ENCODE peak calls at places on chromosomes 11 and 22, in four cellular contexts. One of them, this sample, is unnamed.

GRCh38 chr22:31604137-31604705 is 57.8 kb downstream of the PISD start:
- DNase-seq in neuronal stem cell: no peak
- DNase-seq in H9: no peak
- DNase-seq in trophoblast cell: no peak
- DNase-seq in this sample: no peak

GRCh38 chr11:77191429-77191822 is 63.4 kb downstream of the MYO7A start:
- DNase-seq in neuronal stem cell: no peak
- DNase-seq in H9: no peak
- DNase-seq in trophoblast cell: no peak
- DNase-seq in this sample: peak; percentile 2

GRCh38 chr22:20267441-20268288 is 453 bp downstream of the RTN4R start:
- DNase-seq in trophoblast cell: peak; percentile 7
- DNase-seq in neuronal stem cell: no peak
- DNase-seq in H9: no peak
- DNase-seq in this sample: no peak

GRCh38 chr11:18704698-18705097 is 6.1 kb downstream of the TMEM86A start:
- DNase-seq in trophoblast cell: no peak
- DNase-seq in H9: no peak
- DNase-seq in neuronal stem cell: no peak
- DNase-seq in this sample: no peak

GRCh38 chr11:47143322-47143721 is 33.4 kb downstream of the ARFGAP2 start:
- DNase-seq in H9: no peak
- DNase-seq in trophoblast cell: peak; percentile 78
- DNase-seq in neuronal stem cell: no peak
- DNase-seq in this sample: peak; percentile 97

GRCh38 chr11:578276-579035 is 2.2 kb downstream of the PHRF1 start:
- DNase-seq in neuronal stem cell: no peak
- DNase-seq in H9: no peak
- DNase-seq in trophoblast cell: no peak
- DNase-seq in this sample: no peak

GRCh38 chr22:45834241-45834640 is 142.7 kb downstream of the WNT7B start:
- DNase-seq in neuronal stem cell: no peak
- DNase-seq in H9: no peak
- DNase-seq in trophoblast cell: no peak
- DNase-seq in this sample: no peak

GRCh38 chr11:23205156-23205871 is 345.0 kb upstream of the CCDC179 start:
- DNase-seq in H9: no peak
- DNase-seq in trophoblast cell: no peak
- DNase-seq in neuronal stem cell: no peak
- DNase-seq in this sample: peak; percentile 50

GRCh38 chr11:94658386-94658785 is 91.2 kb downstream of the PIWIL4 start:
- DNase-seq in H9: no peak
- DNase-seq in neuronal stem cell: no peak
- DNase-seq in trophoblast cell: no peak
- DNase-seq in this sample: no peak

GRCh38 chr11:111775024-111775710 is 9.0 kb upstream of the PPP2R1B start:
- DNase-seq in trophoblast cell: no peak
- DNase-seq in H9: no peak
- DNase-seq in neuronal stem cell: no peak
- DNase-seq in this sample: peak; percentile 50

GRCh38 chr11:47189100-47189834 is 3.0 kb upstream of the PACSIN3 start:
- DNase-seq in H9: no peak
- DNase-seq in neuronal stem cell: no peak
- DNase-seq in trophoblast cell: peak; percentile 84
- DNase-seq in this sample: peak; percentile 86

GRCh38 chr11:8698379-8698851 is 15.8 kb downstream of the RPL27A start:
- DNase-seq in neuronal stem cell: no peak
- DNase-seq in H9: no peak
- DNase-seq in trophoblast cell: no peak
- DNase-seq in this sample: no peak

GRCh38 chr22:21961886-21962654 is 9.4 kb upstream of the PPM1F start:
- DNase-seq in H9: no peak
- DNase-seq in trophoblast cell: no peak
- DNase-seq in neuronal stem cell: no peak
- DNase-seq in this sample: peak; percentile 72

GRCh38 chr11:1783725-1784529 is 20.2 kb upstream of the CTSD start:
- DNase-seq in trophoblast cell: no peak
- DNase-seq in neuronal stem cell: no peak
- DNase-seq in H9: peak; percentile 21
- DNase-seq in this sample: no peak

GRCh38 chr11:9613830-9614762 is 40.6 kb downstream of the WEE1 start:
- DNase-seq in H9: peak; percentile 81
- DNase-seq in neuronal stem cell: peak; percentile 73
- DNase-seq in trophoblast cell: peak; percentile 96
- DNase-seq in this sample: peak; percentile 75

GRCh38 chr22:23233084-23233501 is 52.8 kb downstream of the BCR start:
- DNase-seq in neuronal stem cell: no peak
- DNase-seq in trophoblast cell: no peak
- DNase-seq in H9: peak; percentile 49
- DNase-seq in this sample: no peak

GRCh38 chr11:32713496-32713895 is 81.0 kb downstream of the CCDC73 start:
- DNase-seq in neuronal stem cell: no peak
- DNase-seq in trophoblast cell: no peak
- DNase-seq in H9: no peak
- DNase-seq in this sample: no peak

GRCh38 chr11:4664183-4664582 is 20.4 kb downstream of the OR51E1 start:
- DNase-seq in trophoblast cell: no peak
- DNase-seq in H9: no peak
- DNase-seq in neuronal stem cell: no peak
- DNase-seq in this sample: no peak

GRCh38 chr11:117949062-117949461 is 19.9 kb upstream of the TMPRSS13 start:
- DNase-seq in neuronal stem cell: no peak
- DNase-seq in H9: no peak
- DNase-seq in trophoblast cell: no peak
- DNase-seq in this sample: no peak

GRCh38 chr22:19061471-19062138 is 60.6 kb downstream of the DGCR2 start:
- DNase-seq in neuronal stem cell: no peak
- DNase-seq in H9: no peak
- DNase-seq in trophoblast cell: no peak
- DNase-seq in this sample: no peak

GRCh38 chr22:24183321-24184031 is 2.2 kb downstream of the SUSD2 start:
- DNase-seq in trophoblast cell: no peak
- DNase-seq in H9: no peak
- DNase-seq in neuronal stem cell: no peak
- DNase-seq in this sample: no peak

GRCh38 chr11:120391854-120392253 is 55.6 kb downstream of the ARHGEF12 start:
- DNase-seq in neuronal stem cell: no peak
- DNase-seq in trophoblast cell: no peak
- DNase-seq in H9: no peak
- DNase-seq in this sample: peak; percentile 30

GRCh38 chr22:38276161-38276560 is 3.4 kb upstream of the TMEM184B start:
- DNase-seq in neuronal stem cell: no peak
- DNase-seq in H9: no peak
- DNase-seq in trophoblast cell: no peak
- DNase-seq in this sample: no peak

GRCh38 chr11:3345736-3346135 is 33.2 kb downstream of the ZNF195 start:
- DNase-seq in neuronal stem cell: no peak
- DNase-seq in H9: no peak
- DNase-seq in trophoblast cell: peak; percentile 23
- DNase-seq in this sample: no peak

GRCh38 chr11:17551347-17552040 is 4.4 kb downstream of the OTOG start:
- DNase-seq in neuronal stem cell: no peak
- DNase-seq in trophoblast cell: no peak
- DNase-seq in H9: no peak
- DNase-seq in this sample: no peak

GRCh38 chr11:92808009-92808408 is 161.4 kb upstream of the MTNR1B start:
- DNase-seq in neuronal stem cell: no peak
- DNase-seq in H9: no peak
- DNase-seq in trophoblast cell: no peak
- DNase-seq in this sample: no peak

DNA sequence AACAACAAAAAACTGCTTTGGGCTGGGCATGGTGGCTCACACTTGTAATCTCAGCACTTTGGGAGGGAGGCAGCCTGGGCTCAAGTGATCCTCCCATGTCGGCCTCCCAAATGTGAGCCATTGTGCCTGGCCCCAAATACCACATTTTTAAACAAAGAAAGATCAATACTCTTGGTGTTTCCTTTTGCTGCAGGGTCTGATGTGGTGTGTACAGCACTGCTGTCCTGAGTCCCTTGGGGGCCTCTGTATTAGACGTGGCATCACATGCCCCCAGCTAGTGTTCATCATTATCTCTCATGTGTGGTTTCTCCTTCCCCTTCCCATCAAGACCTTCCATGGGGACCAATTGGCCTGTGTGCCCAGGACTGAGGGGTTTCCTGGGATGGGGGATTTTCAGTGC is 20.5 kb upstream of the XBP1 start:
- DNase-seq in trophoblast cell: no peak
- DNase-seq in H9: no peak
- DNase-seq in neuronal stem cell: no peak
- DNase-seq in this sample: no peak
- H2AK5ac ChIP-seq in trophoblast cell: no peak overlapping the region
- H2AK5ac ChIP-seq in H9: no peak overlapping the region
- H2AK5ac ChIP-seq in neuronal stem cell: no peak overlapping the region
- H2AK5ac ChIP-seq in this sample: no peak overlapping the region

DNA sequence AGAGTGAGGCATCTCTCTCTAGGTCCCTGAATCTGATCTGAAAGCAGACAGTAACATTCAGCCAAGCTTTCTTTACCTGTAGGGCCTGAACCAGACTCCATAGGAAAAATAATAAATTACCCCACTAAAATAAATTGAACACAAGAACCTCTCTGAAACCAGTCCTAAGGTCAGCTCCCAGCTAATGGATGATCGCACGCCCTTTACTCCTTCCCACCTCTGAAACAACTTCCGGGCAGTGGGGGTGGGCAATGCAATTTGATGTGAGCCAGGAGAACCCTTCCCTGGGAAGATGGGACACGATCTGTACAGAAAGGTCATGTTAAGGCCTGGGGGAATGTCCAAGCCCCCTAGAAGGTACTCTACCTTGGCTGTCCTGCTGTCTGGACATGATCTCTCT is 71.2 kb downstream of the MICAL3 start:
- DNase-seq in H9: no peak
- DNase-seq in trophoblast cell: no peak
- DNase-seq in neuronal stem cell: no peak
- DNase-seq in this sample: no peak
- H2AK5ac ChIP-seq in H9: no peak overlapping the region
- H2AK5ac ChIP-seq in trophoblast cell: no peak overlapping the region
- H2AK5ac ChIP-seq in neuronal stem cell: no peak overlapping the region
- H2AK5ac ChIP-seq in this sample: no peak overlapping the region

GRCh38 chr11:69696749-69697488 is 6.9 kb downstream of the FGF19 start:
- DNase-seq in neuronal stem cell: no peak
- DNase-seq in trophoblast cell: no peak
- DNase-seq in H9: no peak
- DNase-seq in this sample: no peak

GRCh38 chr11:69698362-69698761 is 5.5 kb downstream of the FGF19 start:
- DNase-seq in neuronal stem cell: no peak
- DNase-seq in H9: no peak
- DNase-seq in trophoblast cell: no peak
- DNase-seq in this sample: no peak

GRCh38 chr11:69697489-69697843 is 6.4 kb downstream of the FGF19 start:
- DNase-seq in trophoblast cell: no peak
- DNase-seq in neuronal stem cell: no peak
- DNase-seq in H9: no peak
- DNase-seq in this sample: no peak

GRCh38 chr11:69699213-69699612 is 4.6 kb downstream of the FGF19 start:
- DNase-seq in neuronal stem cell: no peak
- DNase-seq in trophoblast cell: no peak
- DNase-seq in H9: no peak
- DNase-seq in this sample: no peak

DNA sequence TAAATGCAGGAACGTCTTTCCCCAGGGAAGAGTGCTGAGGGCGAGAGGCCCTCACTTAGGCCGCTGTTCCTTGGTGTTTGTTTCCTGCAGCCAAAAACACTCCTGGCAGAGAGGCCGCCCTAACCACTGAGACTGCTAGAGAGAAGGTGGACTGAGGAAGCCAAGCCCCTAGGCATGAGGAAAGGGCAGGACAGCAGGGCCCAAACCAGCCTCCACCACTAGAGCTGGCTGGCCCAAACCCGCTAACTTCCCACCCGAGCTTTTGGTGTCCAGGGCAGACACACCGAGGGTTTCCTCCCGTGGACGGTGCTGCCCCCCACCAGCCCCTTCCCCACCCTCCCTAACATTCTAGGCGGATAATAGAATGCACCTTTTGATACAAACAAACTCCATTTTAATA is 6.0 kb downstream of the FGF19 start:
- DNase-seq in H9: no peak
- DNase-seq in neuronal stem cell: no peak
- DNase-seq in trophoblast cell: no peak
- DNase-seq in this sample: no peak
- H2AK5ac ChIP-seq in H9: no peak overlapping the region
- H2AK5ac ChIP-seq in neuronal stem cell: no peak overlapping the region
- H2AK5ac ChIP-seq in trophoblast cell: no peak overlapping the region
- H2AK5ac ChIP-seq in this sample: no peak overlapping the region

GRCh38 chr22:50180727-50181521 is 4.8 kb upstream of the TRABD start:
- DNase-seq in trophoblast cell: no peak
- DNase-seq in H9: no peak
- DNase-seq in neuronal stem cell: no peak
- DNase-seq in this sample: no peak

GRCh38 chr22:50177537-50178470 is 7.3 kb downstream of the PANX2 start:
- DNase-seq in trophoblast cell: no peak
- DNase-seq in neuronal stem cell: no peak
- DNase-seq in H9: peak; percentile 56
- DNase-seq in this sample: no peak

GRCh38 chr22:50179937-50180726 is 5.6 kb upstream of the TRABD start:
- DNase-seq in H9: no peak
- DNase-seq in neuronal stem cell: no peak
- DNase-seq in trophoblast cell: no peak
- DNase-seq in this sample: no peak

GRCh38 chr22:50178471-50178864 is 7.2 kb upstream of the TRABD start:
- DNase-seq in H9: no peak
- DNase-seq in neuronal stem cell: no peak
- DNase-seq in trophoblast cell: no peak
- DNase-seq in this sample: no peak

DNA sequence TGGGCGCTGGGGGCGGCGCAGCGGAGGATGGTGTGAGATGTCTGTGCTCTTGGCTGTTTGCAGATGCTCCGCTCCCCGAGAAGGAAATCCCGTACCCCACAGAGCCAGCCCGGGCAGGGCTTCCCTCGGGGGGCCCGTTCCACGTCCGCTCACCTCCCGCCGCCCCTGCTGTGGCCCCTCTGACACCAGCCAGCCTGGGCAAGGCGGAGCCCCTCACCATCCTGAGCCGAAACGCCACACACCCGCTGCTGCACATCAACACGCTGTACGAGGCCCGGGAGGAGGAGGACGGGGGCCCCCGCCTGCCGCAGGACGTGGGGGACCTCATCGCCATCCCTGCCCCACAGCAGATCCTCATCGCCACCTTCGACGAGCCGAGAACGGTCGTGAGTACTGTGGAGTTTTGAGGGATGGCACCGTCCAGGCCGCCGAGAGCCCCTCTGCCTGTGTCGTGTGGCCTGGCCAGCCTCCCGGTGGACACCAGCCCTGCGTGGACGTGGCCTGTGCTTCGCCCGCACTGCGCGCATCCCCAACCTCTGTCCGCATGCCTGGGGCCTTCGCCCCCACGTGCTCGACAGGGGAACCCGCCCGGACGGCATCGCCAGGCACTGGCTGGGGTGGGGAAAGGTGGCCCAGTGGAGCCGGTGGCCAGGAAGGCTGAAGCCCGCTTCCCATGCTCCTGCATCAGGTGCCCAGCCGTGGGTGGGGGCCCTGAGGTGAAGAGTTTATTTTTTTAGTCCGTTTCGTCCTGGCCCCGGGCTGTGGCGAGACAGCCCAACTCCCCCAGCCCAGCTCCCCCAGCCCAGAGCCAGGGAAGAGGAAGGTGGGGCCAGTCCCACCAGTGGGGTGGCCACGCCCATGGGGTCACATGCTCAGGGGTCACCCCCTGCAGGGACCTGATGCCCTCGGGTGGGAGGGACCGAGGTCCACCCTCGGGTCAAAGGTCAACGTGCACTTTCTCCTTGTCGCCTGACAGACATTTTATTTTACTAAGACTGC is 6.5 kb upstream of the TRABD start:
- DNase-seq in neuronal stem cell: no peak
- DNase-seq in H9: no peak
- DNase-seq in trophoblast cell: no peak
- DNase-seq in this sample: no peak
- H2AK5ac ChIP-seq in neuronal stem cell: peak overlapping the region; percentile 97
- H2AK5ac ChIP-seq in H9: no peak overlapping the region
- H2AK5ac ChIP-seq in trophoblast cell: no peak overlapping the region
- H2AK5ac ChIP-seq in this sample: no peak overlapping the region